ENCODE peak calls at places on chromosome 16, in ten cellular contexts. O is erythroblast, C is A549, Y is thyroid gland, F is H54, T is heart left ventricle, K is breast epithelium, N is IMR-90, R is prostate gland, G is body of pancreas. I is an unnamed sample.

GRCh38 chr16:2520784-2521577 is 810 bp downstream of the AMDHD2 start:
- DNase-seq in O (peak; percentile 68), C (no peak), Y (no peak), F (no peak), T (no peak), K (no peak), N (no peak), R (no peak), G (peak; percentile 33), I (peak; percentile 78)

GRCh38 chr16:56637814-56638750 is at the start of gene MT1A:
- DNase-seq in O (no peak), C (peak; percentile 40), Y (peak; percentile 76), F (no peak), T (peak; percentile 79), K (peak; percentile 40), N (peak; percentile 7), R (peak; percentile 30), G (peak; percentile 82), I (no peak)

GRCh38 chr16:9302102-9302501 is 210.7 kb downstream of the HAPSTR1 start:
- DNase-seq in O (no peak), C (no peak), Y (no peak), F (no peak), T (no peak), K (no peak), N (no peak), R (peak; percentile 10), G (peak; percentile 65), I (no peak)

GRCh38 chr16:31400191-31400590 is 7.1 kb downstream of the ITGAD start:
- DNase-seq in O (no peak), C (no peak), Y (no peak), F (no peak), T (no peak), K (no peak), N (no peak), R (no peak), G (no peak), I (no peak)

GRCh38 chr16:1923299-1924034 is 5.3 kb upstream of the HS3ST6 start:
- DNase-seq in O (no peak), C (peak; percentile 88), Y (no peak), F (no peak), T (no peak), K (no peak), N (no peak), R (no peak), G (no peak), I (no peak)

GRCh38 chr16:46629331-46629843 is 8.2 kb upstream of the SHCBP1 start:
- DNase-seq in O (no peak), C (peak; percentile 60), Y (no peak), F (peak; percentile 53), T (no peak), K (no peak), N (peak; percentile 60), R (no peak), G (no peak), I (no peak)

GRCh38 chr16:87562201-87562600 is 40.1 kb upstream of the JPH3 start:
- DNase-seq in O (no peak), C (no peak), Y (no peak), F (no peak), T (no peak), K (no peak), N (no peak), R (no peak), G (no peak), I (no peak)

GRCh38 chr16:28254158-28254557 is 38.2 kb upstream of the SBK1 start:
- DNase-seq in O (no peak), C (no peak), Y (no peak), F (no peak), T (no peak), K (no peak), N (no peak), R (no peak), G (no peak), I (no peak)

GRCh38 chr16:67454104-67454503 is 23.2 kb downstream of the HSD11B2 start:
- DNase-seq in O (no peak), C (no peak), Y (no peak), F (no peak), T (no peak), K (no peak), N (no peak), R (no peak), G (no peak), I (no peak)

GRCh38 chr16:67458121-67458641 is 22.8 kb downstream of the ATP6V0D1 start:
- DNase-seq in O (no peak), C (no peak), Y (no peak), F (no peak), T (no peak), K (no peak), N (no peak), R (no peak), G (no peak), I (no peak)

GRCh38 chr16:67454852-67455251 is 23.9 kb downstream of the HSD11B2 start:
- DNase-seq in O (no peak), C (no peak), Y (no peak), F (no peak), T (no peak), K (no peak), N (no peak), R (no peak), G (no peak), I (no peak)

GRCh38 chr16:67457611-67458010 is 23.3 kb downstream of the ATP6V0D1 start:
- DNase-seq in O (no peak), C (no peak), Y (peak; percentile 77), F (no peak), T (no peak), K (no peak), N (no peak), R (no peak), G (no peak), I (no peak)

DNA sequence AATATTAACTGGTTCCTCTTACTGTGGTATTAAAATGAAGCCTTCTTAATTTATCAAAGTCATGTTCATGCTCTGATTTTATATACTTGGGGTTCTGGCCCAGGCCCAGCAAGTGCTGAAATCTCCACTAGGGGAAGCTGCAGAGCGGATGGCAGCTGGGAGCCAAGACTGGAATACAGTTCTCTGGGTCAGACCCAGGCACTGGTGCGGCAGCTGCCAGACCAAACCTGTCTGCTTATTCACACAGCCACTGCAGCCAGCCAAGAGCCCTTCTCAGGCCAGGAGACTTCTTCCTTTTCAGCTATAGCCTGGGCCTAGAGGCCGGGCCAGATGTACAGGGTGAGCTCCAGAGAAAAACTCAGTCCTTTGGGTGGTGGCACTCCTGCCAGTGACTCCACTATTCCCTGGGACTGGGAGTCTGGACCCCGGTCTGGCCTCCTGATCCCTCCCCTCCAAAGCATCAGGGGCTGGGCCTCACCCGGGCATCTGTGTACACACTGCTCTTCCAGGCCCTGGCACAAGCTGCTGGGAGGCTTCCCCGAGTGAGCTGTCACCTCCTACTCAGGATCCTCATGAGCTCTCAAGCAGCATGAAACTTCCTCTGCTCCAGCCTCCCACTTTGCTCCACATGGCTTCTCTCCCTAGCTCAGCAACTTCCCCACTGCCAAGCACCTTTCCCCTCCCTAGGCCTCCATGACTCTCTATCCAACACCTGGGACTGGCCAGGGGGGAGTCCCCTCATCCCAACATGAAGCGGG is 24.4 kb downstream of the ATP6V0D1 start:
- DNase-seq in O (peak; percentile 33), C (peak; percentile 34), Y (peak; percentile 79), F (no peak), T (peak; percentile 56), K (peak; percentile 83), N (peak; percentile 36), R (peak; percentile 82), G (peak; percentile 60), I (no peak)
- TF ChIP-seq POLR2A in O (no peak), C (no peak), Y (no peak), F (no peak), T (no peak), K (no peak), N (no peak), R (no peak), G (no peak), I (no peak)

GRCh38 chr16:53510704-53511070 is 7.7 kb upstream of the AKTIP start:
- DNase-seq in O (no peak), C (no peak), Y (no peak), F (no peak), T (no peak), K (peak; percentile 5), N (no peak), R (no peak), G (no peak), I (no peak)

GRCh38 chr16:53509906-53510703 is 7.1 kb upstream of the AKTIP start:
- DNase-seq in O (peak; percentile 75), C (peak; percentile 64), Y (peak; percentile 62), F (peak; percentile 67), T (peak; percentile 74), K (peak; percentile 49), N (peak; percentile 62), R (peak; percentile 47), G (peak; percentile 59), I (no peak)

GRCh38 chr16:53515259-53515658 is 12.2 kb upstream of the AKTIP start:
- DNase-seq in O (no peak), C (no peak), Y (no peak), F (no peak), T (no peak), K (no peak), N (peak; percentile 24), R (no peak), G (no peak), I (no peak)

GRCh38 chr16:53511084-53511402 is 8.0 kb upstream of the AKTIP start:
- DNase-seq in O (no peak), C (no peak), Y (no peak), F (no peak), T (no peak), K (no peak), N (no peak), R (no peak), G (no peak), I (no peak)

DNA sequence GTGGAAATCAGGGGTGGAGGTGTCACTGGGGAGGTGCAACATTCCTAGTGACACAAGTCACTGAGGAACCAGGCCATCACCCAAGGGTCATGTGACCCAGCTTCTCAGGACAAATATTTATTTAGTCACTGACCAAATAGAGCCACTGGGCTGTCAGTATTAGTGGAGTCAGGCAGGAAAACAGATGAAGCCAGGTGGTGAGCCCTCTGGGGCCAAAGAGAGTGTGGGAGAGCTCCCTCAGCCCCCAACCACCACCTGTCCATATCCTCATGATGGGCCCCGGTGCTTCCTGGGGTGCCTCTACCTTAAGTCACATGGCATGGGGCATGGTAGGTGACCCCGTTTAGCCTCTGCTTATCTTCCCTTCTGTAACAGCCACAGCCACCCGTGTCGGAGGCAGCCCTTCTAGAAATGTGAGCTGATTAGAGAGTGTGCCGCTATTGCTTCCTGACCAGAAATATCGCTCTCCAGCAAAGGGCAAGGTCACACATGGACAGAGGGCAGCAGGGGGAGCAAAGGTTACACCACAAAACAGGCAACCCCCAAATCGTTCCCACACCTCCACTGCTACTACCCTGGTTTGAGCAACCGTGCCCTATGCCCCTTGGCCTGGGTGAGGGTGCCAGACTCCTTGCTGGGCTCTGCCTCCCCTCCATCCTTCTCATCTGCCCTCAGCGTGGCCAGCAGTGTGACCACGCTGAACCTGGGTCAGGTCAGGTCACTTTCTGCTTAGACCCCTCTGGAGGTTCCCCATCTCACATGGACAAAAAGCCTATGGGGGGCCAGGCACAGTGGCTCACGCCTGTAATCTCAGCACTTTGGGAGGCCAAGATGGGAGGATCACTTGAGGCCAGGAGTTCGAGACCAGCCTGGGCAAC is 8.6 kb upstream of the AKTIP start:
- DNase-seq in O (no peak), C (peak; percentile 32), Y (no peak), F (no peak), T (no peak), K (peak; percentile 53), N (no peak), R (no peak), G (peak; percentile 63), I (no peak)
- TF ChIP-seq POLR2A in O (no peak), C (no peak), Y (no peak), F (no peak), T (no peak), K (no peak), N (no peak), R (no peak), G (peak; percentile 53), I (no peak)

GRCh38 chr16:4337540-4338088 is 13.5 kb downstream of the PAM16 start:
- DNase-seq in O (no peak), C (no peak), Y (no peak), F (no peak), T (no peak), K (no peak), N (no peak), R (no peak), G (no peak), I (no peak)

GRCh38 chr16:4332623-4333307 is 16.9 kb downstream of the GLIS2 start:
- DNase-seq in O (no peak), C (no peak), Y (no peak), F (no peak), T (no peak), K (no peak), N (no peak), R (no peak), G (no peak), I (no peak)

GRCh38 chr16:4336701-4337539 is 14.2 kb downstream of the PAM16 start:
- DNase-seq in O (no peak), C (no peak), Y (no peak), F (no peak), T (no peak), K (no peak), N (no peak), R (no peak), G (no peak), I (no peak)

GRCh38 chr16:4333308-4333638 is 17.4 kb downstream of the GLIS2 start:
- DNase-seq in O (no peak), C (no peak), Y (no peak), F (no peak), T (no peak), K (no peak), N (no peak), R (no peak), G (no peak), I (no peak)

DNA sequence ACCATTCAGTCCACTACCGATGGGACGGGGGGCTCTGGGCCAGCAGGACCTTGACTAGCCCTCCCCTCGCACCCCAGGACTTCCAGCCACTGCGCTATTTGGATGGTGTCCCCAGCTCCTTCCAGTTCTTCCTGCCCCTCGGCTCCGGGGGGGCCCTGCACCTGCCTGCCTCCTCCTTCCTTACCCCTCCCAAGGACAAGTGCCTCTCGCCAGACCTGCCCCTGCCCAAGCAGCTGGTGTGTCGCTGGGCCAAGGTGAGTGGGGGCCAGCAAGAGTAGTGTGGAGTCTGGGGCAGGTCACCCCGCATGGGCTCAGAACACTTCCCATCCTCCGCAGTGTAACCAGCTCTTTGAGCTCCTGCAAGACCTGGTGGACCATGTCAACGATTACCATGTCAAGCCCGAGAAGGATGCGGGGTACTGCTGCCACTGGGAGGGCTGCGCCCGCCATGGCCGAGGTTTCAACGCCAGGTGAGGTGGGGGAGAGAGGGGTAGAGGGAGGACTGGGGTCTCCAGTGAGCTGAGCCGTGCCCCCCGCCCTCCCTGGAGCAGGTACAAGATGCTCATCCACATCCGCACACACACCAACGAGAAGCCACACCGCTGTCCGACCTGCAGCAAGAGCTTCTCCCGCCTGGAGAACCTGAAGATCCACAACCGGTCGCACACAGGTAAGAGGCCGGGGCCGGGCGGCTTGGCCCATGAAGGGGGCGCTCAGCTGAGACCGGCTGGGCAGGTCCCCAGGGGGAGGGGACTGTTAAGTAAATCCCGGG is 16.2 kb downstream of the PAM16 start:
- DNase-seq in O (no peak), C (no peak), Y (peak; percentile 85), F (no peak), T (no peak), K (no peak), N (no peak), R (no peak), G (no peak), I (no peak)
- TF ChIP-seq POLR2A in O (no peak), C (no peak), Y (no peak), F (no peak), T (no peak), K (no peak), N (no peak), R (no peak), G (no peak), I (no peak)

GRCh38 chr16:3754772-3755171 is 37.4 kb upstream of the TRAP1 start:
- DNase-seq in O (no peak), C (no peak), Y (no peak), F (no peak), T (no peak), K (no peak), N (peak; percentile 4), R (no peak), G (no peak), I (no peak)
- TF ChIP-seq POLR2A in O (no peak), C (no peak), Y (no peak), F (no peak), T (no peak), K (no peak), N (no peak), R (no peak), G (no peak), I (no peak)